ENCODE peak calls at places on chromosomes 6 and 20, in five cellular contexts. One of them, this sample, is unnamed.

GRCh38 chr6:169452869-169453186 is 199.2 kb upstream of the THBS2 start:
- DNase-seq in GM12878: no peak
- DNase-seq in A549: no peak
- DNase-seq in WTC11: no peak
- DNase-seq in HepG2: no peak
- DNase-seq in this sample: no peak

GRCh38 chr6:127641905-127642304 is 64.9 kb downstream of the C6orf58 start:
- DNase-seq in GM12878: no peak
- DNase-seq in A549: peak
- DNase-seq in WTC11: peak
- DNase-seq in HepG2: peak
- DNase-seq in this sample: peak

GRCh38 chr6:109184638-109185037 is 89.3 kb downstream of the CEP57L1 start:
- DNase-seq in GM12878: no peak
- DNase-seq in A549: no peak
- DNase-seq in WTC11: no peak
- DNase-seq in HepG2: no peak
- DNase-seq in this sample: no peak

GRCh38 chr6:107653183-107653580 is 163.3 kb downstream of the SOBP start:
- DNase-seq in GM12878: no peak
- DNase-seq in A549: no peak
- DNase-seq in WTC11: no peak
- DNase-seq in HepG2: no peak
- DNase-seq in this sample: no peak

GRCh38 chr20:37295001-37295400 is 5.5 kb downstream of the MANBAL start:
- DNase-seq in GM12878: no peak
- DNase-seq in A549: peak
- DNase-seq in WTC11: no peak
- DNase-seq in HepG2: no peak
- DNase-seq in this sample: peak

GRCh38 chr6:125835221-125835744 is 44.5 kb downstream of the NCOA7 start:
- DNase-seq in GM12878: no peak
- DNase-seq in A549: no peak
- DNase-seq in WTC11: no peak
- DNase-seq in HepG2: no peak
- DNase-seq in this sample: no peak

GRCh38 chr6:115882174-115882573 is 178.5 kb downstream of the FRK start:
- DNase-seq in GM12878: no peak
- DNase-seq in A549: no peak
- DNase-seq in WTC11: no peak
- DNase-seq in HepG2: no peak
- DNase-seq in this sample: no peak

GRCh38 chr6:92132446-92132845 is 1286.9 kb downstream of the EPHA7 start:
- DNase-seq in GM12878: no peak
- DNase-seq in A549: no peak
- DNase-seq in WTC11: no peak
- DNase-seq in HepG2: no peak
- DNase-seq in this sample: no peak

GRCh38 chr6:170207586-170207985 is 83.3 kb downstream of the DLL1 start:
- DNase-seq in GM12878: no peak
- DNase-seq in A549: no peak
- DNase-seq in WTC11: no peak
- DNase-seq in HepG2: no peak
- DNase-seq in this sample: no peak

GRCh38 chr6:5710516-5710915 is 296.2 kb downstream of the NRN1 start:
- DNase-seq in GM12878: no peak
- DNase-seq in A549: no peak
- DNase-seq in WTC11: no peak
- DNase-seq in HepG2: no peak
- DNase-seq in this sample: no peak

GRCh38 chr6:137729866-137730629 is 137.0 kb upstream of the TNFAIP3 start:
- DNase-seq in GM12878: no peak
- DNase-seq in A549: no peak
- DNase-seq in WTC11: no peak
- DNase-seq in HepG2: peak
- DNase-seq in this sample: no peak

GRCh38 chr6:161613711-161614110 is 339.9 kb upstream of the AGPAT4 start:
- DNase-seq in GM12878: no peak
- DNase-seq in A549: no peak
- DNase-seq in WTC11: no peak
- DNase-seq in HepG2: no peak
- DNase-seq in this sample: no peak

GRCh38 chr6:161618816-161619454 is 345.1 kb upstream of the AGPAT4 start:
- DNase-seq in GM12878: no peak
- DNase-seq in A549: peak
- DNase-seq in WTC11: peak
- DNase-seq in HepG2: peak
- DNase-seq in this sample: peak
- TF ChIP-seq CTCF in GM12878: peak
- TF ChIP-seq CTCF in A549: peak
- TF ChIP-seq CTCF in WTC11: no peak
- TF ChIP-seq CTCF in HepG2: peak
- TF ChIP-seq CTCF in this sample: peak

GRCh38 chr6:33824461-33825154 is 20.8 kb upstream of the MLN start:
- DNase-seq in GM12878: no peak
- DNase-seq in A549: peak
- DNase-seq in WTC11: no peak
- DNase-seq in HepG2: no peak
- DNase-seq in this sample: peak

GRCh38 chr6:33823806-33824205 is 20.0 kb upstream of the MLN start:
- DNase-seq in GM12878: no peak
- DNase-seq in A549: no peak
- DNase-seq in WTC11: no peak
- DNase-seq in HepG2: no peak
- DNase-seq in this sample: no peak

GRCh38 chr6:33820784-33821183 is 17.0 kb upstream of the MLN start:
- DNase-seq in GM12878: no peak
- DNase-seq in A549: no peak
- DNase-seq in WTC11: no peak
- DNase-seq in HepG2: no peak
- DNase-seq in this sample: no peak

GRCh38 chr6:33820243-33820642 is 16.4 kb upstream of the MLN start:
- DNase-seq in GM12878: no peak
- DNase-seq in A549: no peak
- DNase-seq in WTC11: no peak
- DNase-seq in HepG2: no peak
- DNase-seq in this sample: no peak

DNA sequence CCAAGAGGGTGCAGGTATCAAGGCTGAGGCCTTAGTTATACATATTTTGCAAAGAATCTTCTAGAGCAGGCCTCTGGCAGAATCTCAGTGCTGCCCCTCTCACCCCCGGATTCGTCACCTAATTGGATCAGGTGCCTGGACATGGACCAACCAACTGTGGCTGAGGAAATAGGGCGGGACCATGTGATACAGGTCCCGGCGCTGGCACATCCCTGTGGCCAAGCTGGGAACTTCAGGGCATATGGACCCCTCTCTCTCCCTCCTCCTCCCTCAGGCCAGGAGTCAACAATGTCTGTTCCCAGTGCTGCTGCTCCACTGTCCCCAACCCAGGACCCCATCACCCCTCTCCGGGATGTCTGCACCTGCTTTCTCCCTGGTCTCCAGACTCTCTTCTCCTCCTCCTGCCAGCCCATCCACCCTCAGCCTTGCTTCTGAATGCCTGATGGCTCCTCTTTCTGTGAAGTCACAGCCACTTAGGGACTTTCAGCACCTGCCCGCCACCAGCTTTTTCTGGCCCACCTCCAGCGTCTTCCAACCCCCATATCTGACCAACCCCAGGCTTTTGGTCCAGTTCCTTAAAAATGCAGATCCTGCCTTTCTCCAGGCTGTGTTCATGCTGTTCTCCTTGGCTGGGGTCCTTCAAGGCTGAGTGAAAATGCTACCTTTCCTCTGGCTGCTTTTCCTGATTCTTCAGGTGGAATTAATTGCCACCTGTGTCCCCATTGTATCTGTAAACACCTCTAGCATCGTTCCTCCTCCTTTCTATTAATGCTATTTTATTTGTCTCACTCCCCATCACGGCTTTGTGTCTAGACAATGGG is 19.0 kb upstream of the MLN start:
- DNase-seq in GM12878: no peak
- DNase-seq in A549: peak
- DNase-seq in WTC11: peak
- DNase-seq in HepG2: peak
- DNase-seq in this sample: peak
- TF ChIP-seq ESRRA in GM12878: no peak
- TF ChIP-seq ESRRA in A549: no peak
- TF ChIP-seq ESRRA in WTC11: no peak
- TF ChIP-seq ESRRA in HepG2: no peak
- TF ChIP-seq ESRRA in this sample: no peak

GRCh38 chr6:36075656-36076055 is 48.0 kb downstream of the MAPK14 start:
- DNase-seq in GM12878: no peak
- DNase-seq in A549: peak
- DNase-seq in WTC11: no peak
- DNase-seq in HepG2: peak
- DNase-seq in this sample: peak
- TF ChIP-seq CTCF in GM12878: peak
- TF ChIP-seq CTCF in A549: peak
- TF ChIP-seq CTCF in WTC11: no peak
- TF ChIP-seq CTCF in HepG2: peak
- TF ChIP-seq CTCF in this sample: peak

DNA sequence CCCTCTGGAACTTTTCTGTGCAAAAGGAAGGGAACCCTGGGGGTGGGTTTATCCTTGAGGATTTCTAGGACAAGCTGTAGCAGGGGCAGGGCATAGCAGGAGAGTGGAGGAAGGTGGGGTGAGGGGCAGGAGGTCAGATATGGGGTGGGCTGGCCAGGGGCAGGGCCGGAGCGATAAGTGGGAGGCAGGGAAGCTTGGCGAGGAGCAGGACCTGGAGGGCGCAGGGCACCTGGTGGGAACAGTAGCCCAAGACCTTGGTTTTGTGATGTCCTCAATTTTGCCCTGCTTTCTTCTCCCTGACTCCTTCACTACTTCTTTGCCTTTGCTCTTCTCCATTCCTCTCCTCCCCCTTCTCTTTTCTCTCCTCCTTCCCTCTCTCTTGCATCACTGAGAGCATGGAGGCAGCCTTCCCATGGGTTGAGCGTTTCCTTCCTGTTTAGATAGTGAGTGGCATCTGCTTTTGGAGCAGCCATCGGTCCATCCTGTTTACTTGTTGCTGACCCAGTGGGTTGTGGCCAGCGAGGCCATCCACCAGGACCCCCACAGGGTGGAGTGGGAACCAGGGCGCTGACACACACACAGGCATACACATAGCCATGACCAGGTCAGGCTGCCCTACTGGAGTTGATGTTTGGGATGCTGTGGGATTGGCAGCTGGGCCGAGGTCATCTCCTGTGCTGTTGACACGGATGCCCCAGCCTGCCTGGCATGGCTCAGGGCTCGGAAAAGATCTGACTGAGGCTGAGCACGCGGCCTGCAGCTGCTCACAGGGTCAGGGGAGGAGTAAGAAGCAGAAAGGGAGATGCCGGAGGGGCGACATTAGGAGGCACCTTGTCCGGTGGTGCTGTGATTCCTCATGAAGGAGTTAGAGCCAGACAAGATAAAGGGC is 121.0 kb upstream of the RNF24 start:
- DNase-seq in GM12878: no peak
- DNase-seq in A549: peak
- DNase-seq in WTC11: no peak
- DNase-seq in HepG2: peak
- DNase-seq in this sample: no peak
- TF ChIP-seq ESRRA in GM12878: no peak
- TF ChIP-seq ESRRA in A549: peak
- TF ChIP-seq ESRRA in WTC11: no peak
- TF ChIP-seq ESRRA in HepG2: no peak
- TF ChIP-seq ESRRA in this sample: no peak

GRCh38 chr6:24994812-24995211 is 59.1 kb upstream of the RIPOR2 start:
- DNase-seq in GM12878: no peak
- DNase-seq in A549: no peak
- DNase-seq in WTC11: no peak
- DNase-seq in HepG2: no peak
- DNase-seq in this sample: no peak
- TF ChIP-seq CTCF in GM12878: no peak
- TF ChIP-seq CTCF in A549: no peak
- TF ChIP-seq CTCF in WTC11: no peak
- TF ChIP-seq CTCF in HepG2: no peak
- TF ChIP-seq CTCF in this sample: peak

This sample was measured in K562.